ENCODE peak calls at places on chromosomes 12 and 14, in seven cellular contexts. One of them, this sample, is unnamed.

GRCh38 chr12:108845696-108846095 is 11.7 kb downstream of the SSH1 start:
- DNase-seq in stimulated activated CD8-positive, alpha-beta memory T cell treated with anti-CD3 and anti-CD28 coated beads, Interleukin-2, amount 100 ng/mL, for 1 hour: no peak
- DNase-seq in EL: no peak
- DNase-seq in HFFc6: no peak
- DNase-seq in right cardiac atrium: no peak
- DNase-seq in CD8-positive, alpha-beta T cell: no peak
- DNase-seq in left colon: no peak
- DNase-seq in this sample: no peak

GRCh38 chr12:96434107-96434506 is 33.9 kb upstream of the CDK17 start:
- DNase-seq in EL: peak; percentile 82
- DNase-seq in right cardiac atrium: no peak
- DNase-seq in CD8-positive, alpha-beta T cell: peak; percentile 48
- DNase-seq in HFFc6: peak; percentile 39
- DNase-seq in left colon: no peak
- DNase-seq in stimulated activated CD8-positive, alpha-beta memory T cell treated with anti-CD3 and anti-CD28 coated beads, Interleukin-2, amount 100 ng/mL, for 1 hour: peak; percentile 48
- DNase-seq in this sample: no peak

GRCh38 chr12:127809236-127809635 is 457.7 kb upstream of the TMEM132C start:
- DNase-seq in EL: peak; percentile 68
- DNase-seq in stimulated activated CD8-positive, alpha-beta memory T cell treated with anti-CD3 and anti-CD28 coated beads, Interleukin-2, amount 100 ng/mL, for 1 hour: no peak
- DNase-seq in HFFc6: peak; percentile 31
- DNase-seq in right cardiac atrium: no peak
- DNase-seq in CD8-positive, alpha-beta T cell: no peak
- DNase-seq in left colon: no peak
- DNase-seq in this sample: no peak

GRCh38 chr14:22520235-22520634 is 68.8 kb downstream of the DAD1 start:
- DNase-seq in EL: peak; percentile 48
- DNase-seq in HFFc6: peak; percentile 11
- DNase-seq in stimulated activated CD8-positive, alpha-beta memory T cell treated with anti-CD3 and anti-CD28 coated beads, Interleukin-2, amount 100 ng/mL, for 1 hour: no peak
- DNase-seq in CD8-positive, alpha-beta T cell: no peak
- DNase-seq in left colon: no peak
- DNase-seq in right cardiac atrium: no peak
- DNase-seq in this sample: no peak

GRCh38 chr14:21852061-21852664 is 178.5 kb upstream of the OR4E1 start:
- DNase-seq in CD8-positive, alpha-beta T cell: peak; percentile 49
- DNase-seq in HFFc6: peak; percentile 0
- DNase-seq in right cardiac atrium: peak; percentile 60
- DNase-seq in left colon: no peak
- DNase-seq in EL: peak; percentile 19
- DNase-seq in stimulated activated CD8-positive, alpha-beta memory T cell treated with anti-CD3 and anti-CD28 coated beads, Interleukin-2, amount 100 ng/mL, for 1 hour: peak; percentile 44
- DNase-seq in this sample: no peak

GRCh38 chr14:104393898-104394605 is 185.5 kb upstream of the C14orf180 start:
- DNase-seq in stimulated activated CD8-positive, alpha-beta memory T cell treated with anti-CD3 and anti-CD28 coated beads, Interleukin-2, amount 100 ng/mL, for 1 hour: peak; percentile 28
- DNase-seq in right cardiac atrium: peak; percentile 86
- DNase-seq in HFFc6: no peak
- DNase-seq in EL: no peak
- DNase-seq in CD8-positive, alpha-beta T cell: peak; percentile 78
- DNase-seq in left colon: no peak
- DNase-seq in this sample: no peak

GRCh38 chr14:94945615-94946014 is 175.7 kb upstream of the GSC start:
- DNase-seq in CD8-positive, alpha-beta T cell: peak; percentile 9
- DNase-seq in right cardiac atrium: no peak
- DNase-seq in HFFc6: no peak
- DNase-seq in EL: no peak
- DNase-seq in left colon: no peak
- DNase-seq in stimulated activated CD8-positive, alpha-beta memory T cell treated with anti-CD3 and anti-CD28 coated beads, Interleukin-2, amount 100 ng/mL, for 1 hour: no peak
- DNase-seq in this sample: no peak

GRCh38 chr12:20376984-20377383 is 8.6 kb downstream of the PDE3A start:
- DNase-seq in CD8-positive, alpha-beta T cell: no peak
- DNase-seq in stimulated activated CD8-positive, alpha-beta memory T cell treated with anti-CD3 and anti-CD28 coated beads, Interleukin-2, amount 100 ng/mL, for 1 hour: no peak
- DNase-seq in HFFc6: peak; percentile 15
- DNase-seq in EL: peak; percentile 33
- DNase-seq in left colon: no peak
- DNase-seq in right cardiac atrium: no peak
- DNase-seq in this sample: no peak

GRCh38 chr12:124397807-124398577 is 103.1 kb downstream of the RFLNA start:
- DNase-seq in HFFc6: no peak
- DNase-seq in EL: no peak
- DNase-seq in left colon: peak; percentile 82
- DNase-seq in right cardiac atrium: peak; percentile 70
- DNase-seq in CD8-positive, alpha-beta T cell: no peak
- DNase-seq in stimulated activated CD8-positive, alpha-beta memory T cell treated with anti-CD3 and anti-CD28 coated beads, Interleukin-2, amount 100 ng/mL, for 1 hour: no peak
- DNase-seq in this sample: no peak

GRCh38 chr12:85390281-85390680 is 110.3 kb downstream of the ALX1 start:
- DNase-seq in HFFc6: no peak
- DNase-seq in right cardiac atrium: no peak
- DNase-seq in stimulated activated CD8-positive, alpha-beta memory T cell treated with anti-CD3 and anti-CD28 coated beads, Interleukin-2, amount 100 ng/mL, for 1 hour: no peak
- DNase-seq in EL: no peak
- DNase-seq in CD8-positive, alpha-beta T cell: no peak
- DNase-seq in left colon: no peak
- DNase-seq in this sample: no peak

GRCh38 chr14:95359974-95360826 is 40.5 kb upstream of the CLMN start:
- DNase-seq in left colon: no peak
- DNase-seq in right cardiac atrium: peak; percentile 68
- DNase-seq in CD8-positive, alpha-beta T cell: no peak
- DNase-seq in EL: no peak
- DNase-seq in stimulated activated CD8-positive, alpha-beta memory T cell treated with anti-CD3 and anti-CD28 coated beads, Interleukin-2, amount 100 ng/mL, for 1 hour: no peak
- DNase-seq in HFFc6: no peak
- DNase-seq in this sample: no peak

GRCh38 chr14:61562321-61563161 is 132.8 kb upstream of the HIF1A start:
- DNase-seq in EL: peak; percentile 99
- DNase-seq in left colon: no peak
- DNase-seq in HFFc6: peak; percentile 100
- DNase-seq in stimulated activated CD8-positive, alpha-beta memory T cell treated with anti-CD3 and anti-CD28 coated beads, Interleukin-2, amount 100 ng/mL, for 1 hour: no peak
- DNase-seq in CD8-positive, alpha-beta T cell: no peak
- DNase-seq in right cardiac atrium: no peak
- DNase-seq in this sample: no peak

GRCh38 chr12:124927325-124928094 is 13.1 kb upstream of the UBC start:
- DNase-seq in stimulated activated CD8-positive, alpha-beta memory T cell treated with anti-CD3 and anti-CD28 coated beads, Interleukin-2, amount 100 ng/mL, for 1 hour: peak; percentile 77
- DNase-seq in left colon: peak; percentile 88
- DNase-seq in HFFc6: peak; percentile 76
- DNase-seq in CD8-positive, alpha-beta T cell: peak; percentile 88
- DNase-seq in right cardiac atrium: peak; percentile 93
- DNase-seq in EL: peak; percentile 92
- DNase-seq in this sample: no peak

GRCh38 chr14:69928111-69928523 is 48.9 kb downstream of the SMOC1 start:
- DNase-seq in HFFc6: no peak
- DNase-seq in EL: no peak
- DNase-seq in stimulated activated CD8-positive, alpha-beta memory T cell treated with anti-CD3 and anti-CD28 coated beads, Interleukin-2, amount 100 ng/mL, for 1 hour: no peak
- DNase-seq in left colon: no peak
- DNase-seq in CD8-positive, alpha-beta T cell: no peak
- DNase-seq in right cardiac atrium: no peak
- DNase-seq in this sample: no peak

GRCh38 chr12:56084958-56085543 is 5.1 kb downstream of the ERBB3 start:
- DNase-seq in right cardiac atrium: no peak
- DNase-seq in EL: peak; percentile 33
- DNase-seq in HFFc6: no peak
- DNase-seq in stimulated activated CD8-positive, alpha-beta memory T cell treated with anti-CD3 and anti-CD28 coated beads, Interleukin-2, amount 100 ng/mL, for 1 hour: no peak
- DNase-seq in left colon: peak; percentile 45
- DNase-seq in CD8-positive, alpha-beta T cell: no peak
- DNase-seq in this sample: no peak

GRCh38 chr12:3256103-3256551 is 178.9 kb downstream of the TSPAN9 start:
- DNase-seq in stimulated activated CD8-positive, alpha-beta memory T cell treated with anti-CD3 and anti-CD28 coated beads, Interleukin-2, amount 100 ng/mL, for 1 hour: no peak
- DNase-seq in right cardiac atrium: peak; percentile 82
- DNase-seq in EL: no peak
- DNase-seq in HFFc6: no peak
- DNase-seq in left colon: no peak
- DNase-seq in CD8-positive, alpha-beta T cell: no peak
- DNase-seq in this sample: no peak

GRCh38 chr12:66587912-66588311 is 91.0 kb downstream of the GRIP1 start:
- DNase-seq in stimulated activated CD8-positive, alpha-beta memory T cell treated with anti-CD3 and anti-CD28 coated beads, Interleukin-2, amount 100 ng/mL, for 1 hour: no peak
- DNase-seq in HFFc6: no peak
- DNase-seq in right cardiac atrium: no peak
- DNase-seq in left colon: no peak
- DNase-seq in CD8-positive, alpha-beta T cell: no peak
- DNase-seq in EL: no peak
- DNase-seq in this sample: no peak